ENCODE peak calls at places on chromosomes 1 and 21, in five cellular contexts. Y, F, G, A and I are unnamed samples.

GRCh38 chr1:230123280-230124186 is 56.5 kb downstream of the GALNT2 start:
- DNase-seq in A (no peak), Y (no peak), G (no peak), F (no peak), I (no peak)

GRCh38 chr1:36083635-36084501 is at the start of gene TEKT2:
- DNase-seq in A (no peak), G (no peak), F (no peak), Y (peak), I (peak)

GRCh38 chr1:1089731-1090423 is 15.8 kb upstream of the RNF223 start:
- DNase-seq in A (no peak), F (no peak), Y (no peak), G (no peak), I (no peak)

GRCh38 chr1:2009297-2010053 is 5.9 kb upstream of the CFAP74 start:
- DNase-seq in A (no peak), Y (no peak), G (no peak), F (no peak), I (no peak)

GRCh38 chr1:117735045-117735992 is 129.5 kb downstream of the TENT5C start:
- DNase-seq in A (peak), F (no peak), Y (peak), G (no peak), I (no peak)

GRCh38 chr1:67514299-67514698 is 84.1 kb upstream of the SERBP1 start:
- DNase-seq in F (no peak), Y (no peak), A (no peak), G (no peak), I (no peak)

GRCh38 chr1:198253668-198254067 is 96.9 kb downstream of the NEK7 start:
- DNase-seq in G (no peak), Y (no peak), A (no peak), F (no peak), I (no peak)

GRCh38 chr1:241703001-241703400 is 50.9 kb downstream of the WDR64 start:
- DNase-seq in G (no peak), Y (no peak), A (no peak), F (no peak), I (no peak)

GRCh38 chr1:29119365-29119929 is 4.3 kb downstream of the TMEM200B start:
- DNase-seq in A (no peak), Y (no peak), F (peak), G (no peak), I (no peak)

GRCh38 chr1:205977348-205978014 is 25.7 kb downstream of the RAB7B start:
- DNase-seq in G (peak), F (peak), Y (peak), A (peak), I (peak)

GRCh38 chr1:206471993-206472392 is 1.7 kb downstream of the IKBKE start:
- DNase-seq in A (no peak), G (no peak), F (no peak), Y (no peak), I (no peak)

GRCh38 chr1:116673935-116674630 is 6.5 kb upstream of the IGSF3 start:
- DNase-seq in F (no peak), Y (no peak), A (no peak), G (no peak), I (no peak)

GRCh38 chr1:53862507-53862906 is 24.4 kb upstream of the NDC1 start:
- DNase-seq in F (no peak), A (no peak), Y (no peak), G (no peak), I (no peak)

GRCh38 chr1:87951852-87952251 is 623.2 kb downstream of the LMO4 start:
- DNase-seq in F (no peak), A (no peak), G (no peak), Y (no peak), I (no peak)

GRCh38 chr1:165525708-165526107 is 18.1 kb upstream of the LRRC52 start:
- DNase-seq in Y (no peak), G (no peak), F (no peak), A (no peak), I (no peak)

GRCh38 chr1:230185076-230186001 is 118.3 kb downstream of the GALNT2 start:
- DNase-seq in G (no peak), F (no peak), Y (no peak), A (no peak), I (no peak)

GRCh38 chr21:42262826-42263225 is 43.9 kb downstream of the ABCG1 start:
- DNase-seq in G (no peak), F (peak), Y (no peak), A (no peak), I (peak)

GRCh38 chr1:37001697-37002096 is 32.6 kb downstream of the GRIK3 start:
- DNase-seq in A (no peak), F (no peak), G (no peak), Y (peak), I (no peak)

GRCh38 chr1:192133350-192133950 is 24.8 kb upstream of the RGS18 start:
- DNase-seq in G (no peak), A (no peak), Y (no peak), F (no peak), I (no peak)

GRCh38 chr1:92488832-92489231 is 2.1 kb upstream of the GFI1 start:
- DNase-seq in Y (no peak), A (no peak), G (no peak), F (no peak), I (no peak)

GRCh38 chr21:33115586-33116541 is 45.9 kb downstream of the OLIG1 start:
- DNase-seq in G (no peak), F (no peak), A (no peak), Y (no peak), I (peak)

GRCh38 chr1:15290382-15290781 is 43.4 kb downstream of the FHAD1 start:
- DNase-seq in Y (no peak), F (no peak), A (no peak), G (no peak), I (no peak)

GRCh38 chr1:57908471-57908870 is 484.6 kb upstream of the DAB1 start:
- DNase-seq in Y (no peak), A (no peak), F (no peak), G (no peak), I (no peak)

GRCh38 chr1:178768423-178768822 is 43.4 kb downstream of the RALGPS2 start:
- DNase-seq in G (no peak), F (no peak), Y (peak), A (peak), I (no peak)

GRCh38 chr1:30523055-30524020 is 200.0 kb downstream of the MATN1 start:
- DNase-seq in Y (no peak), F (peak), A (no peak), G (no peak), I (no peak)

GRCh38 chr21:33834801-33835500 is 80.7 kb downstream of the ATP5PO start:
- DNase-seq in Y (no peak), A (no peak), G (no peak), F (no peak), I (no peak)

GRCh38 chr1:33317354-33317753 is 3.5 kb downstream of the A3GALT2 start:
- DNase-seq in F (no peak), Y (no peak), A (no peak), G (no peak), I (no peak)

GRCh38 chr1:53959664-53960250 is 13.6 kb downstream of the LRRC42 start:
- DNase-seq in G (no peak), F (no peak), Y (peak), A (peak), I (no peak)

GRCh38 chr1:213973129-213973528 is 14.6 kb upstream of the PROX1 start:
- DNase-seq in F (no peak), A (no peak), G (no peak), Y (no peak), I (no peak)

GRCh38 chr1:228185641-228185965 is 20.0 kb downstream of the IBA57 start:
- DNase-seq in Y (no peak), F (no peak), G (no peak), A (peak), I (no peak)

GRCh38 chr21:42056996-42057689 is 14.0 kb upstream of the UMODL1 start:
- DNase-seq in G (no peak), F (no peak), Y (peak), A (no peak), I (no peak)

GRCh38 chr1:181104790-181105133 is 16.3 kb downstream of the IER5 start:
- DNase-seq in Y (peak), F (peak), G (peak), A (peak), I (no peak)

GRCh38 chr1:38003261-38004250 is 1.8 kb downstream of the FHL3 start:
- DNase-seq in A (no peak), G (no peak), F (peak), Y (peak), I (peak)
- H3K27ac ChIP-seq in A (no peak), G (peak), F (peak), Y (no peak), I (peak)

GRCh38 chr1:64038965-64039926 is 164.2 kb upstream of the UBE2U start:
- DNase-seq in A (no peak), F (peak), Y (peak), G (no peak), I (no peak)

GRCh38 chr1:64033667-64034215 is 169.7 kb upstream of the UBE2U start:
- DNase-seq in Y (no peak), G (no peak), A (no peak), F (peak), I (no peak)

GRCh38 chr1:64036549-64036948 is 166.9 kb upstream of the UBE2U start:
- DNase-seq in F (no peak), A (no peak), Y (no peak), G (no peak), I (no peak)

GRCh38 chr1:64041366-64042131 is 161.9 kb upstream of the UBE2U start:
- DNase-seq in F (no peak), Y (no peak), G (no peak), A (no peak), I (no peak)

GRCh38 chr1:64038119-64038518 is 165.3 kb upstream of the UBE2U start:
- DNase-seq in G (no peak), A (no peak), F (no peak), Y (no peak), I (no peak)
- H3K27ac ChIP-seq in G (no peak), A (no peak), F (peak), Y (no peak), I (peak)

GRCh38 chr1:186974774-186975181 is 146.0 kb downstream of the PLA2G4A start:
- DNase-seq in F (no peak), Y (no peak), G (no peak), A (no peak), I (no peak)
- H3K27ac ChIP-seq in F (peak), Y (no peak), G (no peak), A (no peak), I (no peak)

GRCh38 chr1:99682291-99682751 is 36.4 kb downstream of the PALMD start:
- DNase-seq in A (no peak), Y (no peak), F (no peak), G (no peak), I (no peak)

GRCh38 chr1:99675994-99676393 is 30.1 kb downstream of the PALMD start:
- DNase-seq in G (no peak), A (no peak), F (no peak), Y (no peak), I (no peak)

GRCh38 chr1:99677416-99677815 is 31.5 kb downstream of the PALMD start:
- DNase-seq in F (no peak), G (no peak), Y (peak), A (no peak), I (no peak)

GRCh38 chr1:99681583-99681982 is 35.7 kb downstream of the PALMD start:
- DNase-seq in G (no peak), A (no peak), F (no peak), Y (no peak), I (no peak)

GRCh38 chr1:99680258-99680657 is 34.3 kb downstream of the PALMD start:
- DNase-seq in G (no peak), F (no peak), A (no peak), Y (no peak), I (no peak)
- H3K27ac ChIP-seq in G (no peak), F (no peak), A (no peak), Y (no peak), I (no peak)

DNA sequence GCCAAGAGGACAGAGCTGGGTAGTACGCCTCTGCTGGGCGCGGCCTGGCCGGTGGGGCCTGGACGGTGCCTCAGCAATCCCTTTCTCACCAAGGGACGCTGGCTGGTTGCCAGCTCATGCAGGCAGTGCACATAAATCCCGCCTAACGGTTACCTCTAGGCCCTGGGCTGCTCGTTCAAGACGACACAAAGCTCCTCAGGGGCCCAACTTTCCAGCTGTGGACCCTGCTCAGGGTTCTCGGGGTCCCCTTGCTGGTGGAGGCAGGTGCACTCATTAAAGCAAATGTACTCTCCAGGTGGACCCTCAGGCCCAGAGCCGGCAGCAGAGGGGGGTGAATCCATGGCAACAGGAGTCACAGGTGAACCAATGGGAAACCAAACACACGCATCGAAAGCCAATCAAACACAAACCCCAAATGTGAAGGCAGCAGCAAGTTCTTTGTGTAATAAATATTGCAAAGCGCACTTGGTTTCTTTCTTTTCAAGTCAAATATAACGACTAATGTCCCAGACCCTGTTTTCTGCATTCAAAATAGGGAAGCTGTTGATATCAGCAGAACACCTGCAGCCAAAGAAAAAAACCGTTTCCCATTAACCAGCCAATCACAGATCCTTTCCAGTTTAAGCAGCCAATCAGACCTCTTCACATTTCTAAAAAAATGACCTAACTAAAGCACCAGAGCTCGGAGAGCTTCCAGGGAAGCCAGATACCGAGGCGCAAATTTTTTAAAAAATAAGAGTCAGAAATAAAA is 26.1 kb upstream of the CLSTN1 start:
- DNase-seq in G (no peak), F (no peak), A (peak), Y (peak), I (no peak)
- H3K27ac ChIP-seq in G (no peak), F (no peak), A (no peak), Y (no peak), I (no peak)